ENCODE peak calls at places on chromosomes 7 and 10, in eight cellular contexts. W, X, N, F, A, M, U and G are unnamed samples.

GRCh38 chr7:64753032-64753431 is 41.2 kb upstream of the ZNF138 start:
- DNase-seq in W (no peak), X (no peak), N (no peak), F (no peak), A (no peak), M (no peak), U (no peak), G (no peak)

GRCh38 chr10:20927495-20927894 is 30.4 kb upstream of the NEBL start:
- DNase-seq in W (no peak), X (no peak), N (no peak), F (no peak), A (no peak), M (no peak), U (no peak), G (no peak)

GRCh38 chr7:18401757-18402156 is 93.8 kb upstream of the HDAC9 start:
- DNase-seq in W (no peak), X (no peak), N (no peak), F (peak), A (no peak), M (no peak), U (no peak), G (no peak)

GRCh38 chr10:34906021-34906965 is 91.2 kb upstream of the PARD3 start:
- DNase-seq in W (no peak), X (peak), N (no peak), F (no peak), A (peak), M (no peak), U (no peak), G (no peak)

GRCh38 chr10:127694580-127695193 is 42.3 kb upstream of the FOXI2 start:
- DNase-seq in W (no peak), X (no peak), N (no peak), F (peak), A (no peak), M (peak), U (peak), G (peak)

GRCh38 chr7:91945476-91945875 is 4.8 kb downstream of the AKAP9 start:
- DNase-seq in W (no peak), X (no peak), N (no peak), F (peak), A (no peak), M (peak), U (no peak), G (no peak)

GRCh38 chr7:34622771-34623250 is 35.2 kb upstream of the NPSR1 start:
- DNase-seq in W (no peak), X (no peak), N (no peak), F (no peak), A (no peak), M (no peak), U (no peak), G (no peak)

GRCh38 chr10:34941471-34942357 is 126.6 kb upstream of the PARD3 start:
- DNase-seq in W (no peak), X (no peak), N (no peak), F (peak), A (no peak), M (no peak), U (no peak), G (no peak)

GRCh38 chr7:45726883-45727282 is 146.0 kb downstream of the CCDC201 start:
- DNase-seq in W (peak), X (no peak), N (no peak), F (no peak), A (no peak), M (no peak), U (no peak), G (no peak)

GRCh38 chr7:102912742-102913141 is at the start of gene LRRC17:
- DNase-seq in W (no peak), X (no peak), N (peak), F (no peak), A (no peak), M (no peak), U (no peak), G (peak)

GRCh38 chr7:70678621-70679251 is 453.2 kb upstream of the GALNT17 start:
- DNase-seq in W (no peak), X (no peak), N (no peak), F (peak), A (no peak), M (no peak), U (no peak), G (no peak)

GRCh38 chr10:68202965-68203358 is 29.0 kb downstream of the ATOH7 start:
- DNase-seq in W (no peak), X (no peak), N (no peak), F (peak), A (no peak), M (no peak), U (no peak), G (no peak)

GRCh38 chr10:31390804-31391203 is 71.8 kb downstream of the ZEB1 start:
- DNase-seq in W (no peak), X (no peak), N (no peak), F (no peak), A (no peak), M (no peak), U (no peak), G (no peak)

GRCh38 chr10:99858849-99859248 is 76.4 kb downstream of the ABCC2 start:
- DNase-seq in W (no peak), X (no peak), N (no peak), F (no peak), A (no peak), M (no peak), U (no peak), G (no peak)

GRCh38 chr7:54837761-54838539 is 78.9 kb upstream of the SEC61G start:
- DNase-seq in W (no peak), X (no peak), N (no peak), F (no peak), A (no peak), M (no peak), U (no peak), G (no peak)

GRCh38 chr10:113619401-113619800 is 44.4 kb downstream of the NRAP start:
- DNase-seq in W (no peak), X (no peak), N (no peak), F (no peak), A (no peak), M (no peak), U (no peak), G (no peak)

GRCh38 chr10:113614304-113614703 is 49.5 kb downstream of the NRAP start:
- DNase-seq in W (no peak), X (no peak), N (no peak), F (no peak), A (no peak), M (no peak), U (no peak), G (no peak)

GRCh38 chr10:113617086-113617485 is 46.8 kb downstream of the NRAP start:
- DNase-seq in W (no peak), X (no peak), N (no peak), F (no peak), A (no peak), M (no peak), U (no peak), G (no peak)

GRCh38 chr10:113618338-113618737 is 45.5 kb downstream of the NRAP start:
- DNase-seq in W (no peak), X (no peak), N (no peak), F (no peak), A (no peak), M (no peak), U (no peak), G (no peak)

GRCh38 chr10:113616244-113617074 is 47.4 kb downstream of the NRAP start:
- DNase-seq in W (no peak), X (no peak), N (no peak), F (peak), A (no peak), M (peak), U (no peak), G (no peak)
- TF ChIP-seq CTCF in W (no peak), X (no peak), N (peak), F (peak), A (no peak), M (peak), U (no peak), G (no peak)

GRCh38 chr7:66766041-66766440 is 25.5 kb downstream of the RABGEF1 start:
- DNase-seq in W (no peak), X (no peak), N (no peak), F (no peak), A (no peak), M (no peak), U (no peak), G (no peak)
- TF ChIP-seq POLR2A in W (no peak), X (no peak), N (no peak), F (no peak), A (no peak), M (no peak), U (no peak), G (no peak)

GRCh38 chr10:123515661-123516060 is 150.5 kb upstream of the GPR26 start:
- DNase-seq in W (no peak), X (peak), N (no peak), F (no peak), A (no peak), M (no peak), U (no peak), G (no peak)
- TF ChIP-seq CTCF in W (no peak), X (no peak), N (no peak), F (no peak), A (no peak), M (no peak), U (no peak), G (no peak)

DNA sequence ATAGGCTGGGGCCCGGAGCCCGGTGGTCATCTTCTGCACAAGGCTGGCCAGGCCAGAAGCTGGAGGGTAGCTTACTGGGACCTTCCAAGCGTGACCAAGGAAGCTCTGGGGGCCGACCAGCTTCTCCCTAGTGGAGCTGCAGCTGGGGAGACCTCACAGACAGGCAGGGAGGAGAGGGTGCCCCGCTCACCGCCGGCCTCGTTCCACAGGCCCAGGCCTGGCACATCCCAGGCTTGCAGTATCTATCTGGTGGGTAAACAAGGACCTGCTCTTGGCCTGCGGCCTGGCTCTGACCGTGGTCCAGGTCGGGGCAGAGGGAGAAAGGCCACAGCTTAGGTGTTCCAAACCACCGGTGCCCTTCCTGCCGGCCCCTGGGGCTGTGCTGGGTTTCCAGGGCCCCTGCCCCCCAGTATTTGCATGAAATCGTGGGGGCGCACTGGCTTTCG is 1.6 kb upstream of the ELFN1 start:
- DNase-seq in W (peak), X (peak), N (no peak), F (peak), A (no peak), M (peak), U (no peak), G (no peak)
- TF ChIP-seq POLR2A in W (no peak), X (no peak), N (no peak), F (no peak), A (no peak), M (no peak), U (no peak), G (no peak)

GRCh38 chr10:130179640-130180039 is 43.4 kb downstream of the GLRX3 start:
- DNase-seq in W (no peak), X (no peak), N (no peak), F (peak), A (no peak), M (peak), U (no peak), G (peak)
- TF ChIP-seq CTCF in W (peak), X (no peak), N (peak), F (peak), A (peak), M (peak), U (no peak), G (peak)

DNA sequence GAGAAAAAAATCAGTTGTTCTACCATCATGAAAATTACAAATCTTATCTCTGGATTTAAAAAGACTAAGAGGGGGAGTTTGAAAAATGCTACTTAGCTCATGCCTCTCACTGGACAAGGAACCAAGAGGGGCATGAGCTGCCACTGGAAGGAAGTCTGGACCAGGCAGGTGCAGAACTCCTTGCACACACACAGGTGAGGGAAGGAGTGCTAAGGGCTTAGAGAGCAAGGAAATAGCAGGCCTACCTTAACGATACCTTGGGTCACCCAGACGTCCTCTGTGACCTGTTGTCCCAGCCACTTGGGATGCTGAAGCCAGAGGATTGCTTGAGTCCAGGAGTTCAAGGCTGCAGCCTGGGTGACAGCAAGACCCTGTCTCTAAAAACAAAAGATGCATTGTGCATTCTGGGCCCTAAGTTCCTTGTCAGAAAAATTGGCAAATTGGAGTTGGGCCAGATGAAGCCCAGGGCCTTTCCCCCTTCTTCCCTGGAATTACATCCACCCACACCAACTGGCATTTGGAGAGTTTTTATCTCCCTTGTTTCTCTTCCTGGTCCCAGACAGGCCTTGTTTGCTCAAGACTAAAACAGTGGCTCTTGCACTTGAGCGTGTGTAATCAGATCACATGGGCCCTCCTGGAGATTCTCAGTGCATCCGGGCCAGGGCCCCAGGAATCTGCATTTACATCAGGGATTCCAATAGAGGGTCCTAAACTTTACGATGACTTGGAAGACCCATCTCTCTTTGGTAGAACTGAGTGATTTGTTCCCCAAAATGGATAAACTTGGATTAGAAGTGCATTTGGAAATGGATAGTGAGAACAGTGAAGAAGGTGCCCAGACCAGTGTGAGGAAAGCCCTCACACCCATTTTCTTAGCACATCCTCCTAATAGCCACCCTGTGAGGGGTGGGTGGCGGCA is 3.0 kb downstream of the DDIT4 start:
- DNase-seq in W (no peak), X (no peak), N (no peak), F (peak), A (no peak), M (peak), U (peak), G (no peak)
- TF ChIP-seq POLR2A in W (peak), X (no peak), N (no peak), F (no peak), A (no peak), M (peak), U (no peak), G (no peak)

GRCh38 chr7:138243430-138243829 is 167.2 kb downstream of the AKR1D1 start:
- DNase-seq in W (no peak), X (no peak), N (peak), F (peak), A (no peak), M (peak), U (no peak), G (no peak)
- TF ChIP-seq CTCF in W (no peak), X (no peak), N (no peak), F (no peak), A (no peak), M (no peak), U (no peak), G (no peak)

GRCh38 chr10:3566627-3567026 is 218.4 kb downstream of the KLF6 start:
- DNase-seq in W (no peak), X (no peak), N (no peak), F (no peak), A (no peak), M (no peak), U (no peak), G (no peak)

GRCh38 chr10:3563298-3563697 is 221.7 kb downstream of the KLF6 start:
- DNase-seq in W (no peak), X (no peak), N (no peak), F (no peak), A (no peak), M (no peak), U (no peak), G (no peak)

GRCh38 chr10:3567291-3567963 is 217.6 kb downstream of the KLF6 start:
- DNase-seq in W (no peak), X (no peak), N (no peak), F (no peak), A (no peak), M (no peak), U (no peak), G (no peak)

GRCh38 chr10:3568392-3568791 is 216.6 kb downstream of the KLF6 start:
- DNase-seq in W (no peak), X (no peak), N (no peak), F (no peak), A (no peak), M (no peak), U (no peak), G (no peak)

DNA sequence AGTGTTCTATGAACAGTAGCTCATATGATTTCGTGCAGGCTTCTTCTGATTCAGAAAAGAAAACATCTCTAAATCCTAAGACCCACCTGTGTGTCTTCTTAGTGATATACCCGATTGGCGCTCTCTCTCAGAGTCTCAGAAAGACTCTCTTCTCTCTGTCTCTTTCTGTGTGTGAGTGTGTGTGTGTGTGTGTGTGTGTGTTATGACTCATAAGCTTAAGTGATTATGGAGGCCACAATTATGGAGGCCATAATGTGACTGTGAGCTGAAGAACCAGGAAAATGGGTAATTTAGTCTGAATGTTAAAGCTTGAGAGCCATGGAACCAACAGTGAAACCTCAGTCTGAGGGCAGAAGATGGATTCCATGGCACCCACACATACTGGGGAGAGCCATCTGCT is 220.4 kb downstream of the KLF6 start:
- DNase-seq in W (no peak), X (no peak), N (no peak), F (no peak), A (no peak), M (no peak), U (no peak), G (no peak)
- TF ChIP-seq POLR2A in W (no peak), X (no peak), N (no peak), F (no peak), A (no peak), M (no peak), U (no peak), G (no peak)

DNA sequence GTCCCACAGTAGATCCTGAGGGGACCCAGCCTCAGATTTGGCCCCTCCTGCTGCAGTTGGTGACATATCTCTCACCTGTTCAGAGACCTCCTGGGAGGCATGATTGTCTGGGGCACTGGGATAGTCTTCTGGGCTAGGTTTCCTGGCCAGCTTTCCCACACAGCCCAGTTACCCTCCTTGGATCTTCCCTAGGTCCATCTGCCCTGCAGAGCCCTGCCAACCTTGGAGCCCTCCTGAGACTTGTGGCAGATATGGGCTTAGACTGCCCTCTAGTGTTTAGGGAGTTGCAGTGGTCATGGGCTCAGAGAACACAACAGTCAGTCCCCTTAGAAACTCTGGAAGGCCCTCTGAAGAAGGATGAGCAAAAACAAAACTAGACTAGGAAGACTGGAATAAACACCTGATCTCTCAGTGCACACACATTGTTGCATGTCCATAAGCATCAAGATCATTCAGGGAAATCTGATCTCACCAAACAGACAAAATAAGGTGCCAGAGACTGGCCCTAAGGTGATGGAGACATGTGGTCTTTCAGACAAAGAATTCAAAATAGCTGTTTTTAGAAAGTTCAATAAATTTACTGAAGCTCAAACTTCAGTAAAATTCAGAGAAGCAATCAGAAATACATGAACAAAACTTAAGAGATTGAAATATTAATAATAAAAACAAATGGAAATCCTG is 324.6 kb downstream of the ATRNL1 start:
- DNase-seq in W (no peak), X (no peak), N (no peak), F (peak), A (no peak), M (peak), U (peak), G (peak)
- TF ChIP-seq CTCF in W (peak), X (no peak), N (no peak), F (peak), A (no peak), M (peak), U (peak), G (peak)

DNA sequence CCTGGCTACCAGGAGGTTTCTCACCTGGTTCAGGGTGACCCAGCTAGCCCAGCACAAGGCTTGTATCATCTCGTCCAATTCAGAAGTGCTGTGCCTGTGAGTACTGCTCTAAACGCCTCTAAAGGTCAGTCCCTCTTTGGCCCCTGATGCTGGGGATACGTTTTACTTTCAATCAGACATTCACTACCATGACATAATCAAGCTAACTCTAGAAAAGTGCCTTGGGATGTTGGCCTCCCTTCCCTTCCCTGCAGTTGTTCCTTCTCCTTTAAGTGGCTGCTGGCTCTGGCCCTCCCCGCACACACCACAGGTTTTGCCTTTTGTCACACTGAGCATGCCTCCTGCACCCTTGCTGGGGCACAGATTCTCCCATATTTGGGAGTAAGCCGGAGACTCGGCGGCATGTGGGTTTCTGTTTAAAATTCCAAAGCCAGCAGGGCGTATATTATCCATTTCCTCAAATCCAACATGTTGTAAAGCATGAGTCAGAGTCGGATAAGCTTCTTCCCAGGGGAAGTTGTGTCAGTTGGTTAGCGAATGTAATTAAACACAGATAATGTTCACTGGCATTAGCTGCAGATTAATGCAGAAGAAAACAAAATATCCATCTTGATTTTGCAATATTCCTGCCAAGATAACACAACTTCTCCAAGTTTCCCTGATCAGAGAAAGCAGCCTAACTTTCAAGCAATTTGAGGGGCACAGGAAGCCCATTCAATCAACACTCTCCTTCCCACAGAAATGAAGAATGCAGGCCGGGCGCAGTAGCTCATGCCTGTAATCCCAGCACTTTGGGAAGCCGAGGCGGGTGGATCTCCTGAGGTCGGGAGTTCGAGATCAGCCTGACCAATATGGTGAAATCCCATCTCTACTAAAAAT is 31.8 kb upstream of the VCL start:
- DNase-seq in W (peak), X (peak), N (peak), F (no peak), A (peak), M (peak), U (peak), G (peak)
- TF ChIP-seq POLR2A in W (no peak), X (no peak), N (peak), F (no peak), A (no peak), M (peak), U (no peak), G (no peak)